ENCODE peak calls at places on chromosomes 6 and 20, in five cellular contexts. O, Y, G, P and V are unnamed samples.
A peak's percentile ranks its signal among the peaks of the same experiment; 100 is the strongest.

GRCh38 chr6:151370509-151371078 is 20.8 kb downstream of the ZBTB2 start:
- DNase-seq in O (peak; percentile 33), Y (no peak), G (no peak), P (no peak), V (no peak)

GRCh38 chr20:48538058-48538825 is 289.6 kb downstream of the PREX1 start:
- DNase-seq in O (peak; percentile 96), Y (no peak), G (no peak), P (peak; percentile 37), V (no peak)

GRCh38 chr6:135534773-135535380 is 37.3 kb upstream of the AHI1 start:
- DNase-seq in O (peak; percentile 28), Y (no peak), G (no peak), P (no peak), V (no peak)

GRCh38 chr20:44215125-44215524 is 4.6 kb upstream of the OSER1 start:
- DNase-seq in O (peak; percentile 80), Y (peak; percentile 71), G (peak; percentile 78), P (peak; percentile 78), V (peak; percentile 70)

GRCh38 chr6:141123497-141123896 is 1009.2 kb upstream of the GJE1 start:
- DNase-seq in O (no peak), Y (no peak), G (no peak), P (no peak), V (no peak)

GRCh38 chr6:31945154-31945506 is 765 bp upstream of the CFB start:
- DNase-seq in O (no peak), Y (no peak), G (no peak), P (no peak), V (no peak)

GRCh38 chr20:1467355-1468116 is 887 bp upstream of the NSFL1C start:
- DNase-seq in O (no peak), Y (peak; percentile 82), G (peak; percentile 43), P (peak; percentile 68), V (no peak)

GRCh38 chr20:58459058-58459743 is 56.0 kb downstream of the APCDD1L start:
- DNase-seq in O (no peak), Y (no peak), G (no peak), P (no peak), V (no peak)

GRCh38 chr6:138499303-138499991 is at the start of gene NHSL1:
- DNase-seq in O (no peak), Y (peak; percentile 35), G (no peak), P (peak; percentile 84), V (no peak)

GRCh38 chr6:144264270-144265060 is 20.7 kb upstream of the UTRN start:
- DNase-seq in O (peak; percentile 94), Y (peak; percentile 66), G (peak; percentile 57), P (peak; percentile 87), V (no peak)

GRCh38 chr6:162973975-162974374 is 246.2 kb downstream of the PACRG start:
- DNase-seq in O (no peak), Y (no peak), G (no peak), P (no peak), V (no peak)

GRCh38 chr6:22231050-22231449 is 65.8 kb downstream of the PRL start:
- DNase-seq in O (no peak), Y (no peak), G (no peak), P (no peak), V (no peak)

GRCh38 chr6:142459267-142459666 is 157.5 kb downstream of the ADGRG6 start:
- DNase-seq in O (peak; percentile 11), Y (no peak), G (no peak), P (no peak), V (no peak)

GRCh38 chr6:147063469-147064031 is 140.7 kb upstream of the STXBP5 start:
- DNase-seq in O (peak; percentile 74), Y (no peak), G (no peak), P (peak; percentile 70), V (no peak)

GRCh38 chr6:23940466-23940865 is 185.5 kb upstream of the NRSN1 start:
- DNase-seq in O (no peak), Y (no peak), G (no peak), P (no peak), V (no peak)

GRCh38 chr20:31674895-31675827 is 37.4 kb downstream of the COX4I2 start:
- DNase-seq in O (peak; percentile 97), Y (peak; percentile 77), G (no peak), P (no peak), V (peak; percentile 45)

GRCh38 chr6:88512951-88513350 is 346.8 kb upstream of the CNR1 start:
- DNase-seq in O (no peak), Y (no peak), G (no peak), P (no peak), V (no peak)
- TF ChIP-seq CTCF in O (no peak), Y (no peak), G (no peak), P (no peak), V (no peak)

GRCh38 chr6:13292774-13293173 is 35.6 kb downstream of the TBC1D7 start:
- DNase-seq in O (no peak), Y (no peak), G (peak; percentile 17), P (no peak), V (no peak)

GRCh38 chr6:13288969-13289391 is 39.4 kb downstream of the TBC1D7 start:
- DNase-seq in O (no peak), Y (no peak), G (peak; percentile 16), P (no peak), V (no peak)

GRCh38 chr6:13288481-13288880 is 39.9 kb downstream of the TBC1D7 start:
- DNase-seq in O (no peak), Y (no peak), G (no peak), P (no peak), V (no peak)

GRCh38 chr6:13289789-13290318 is 38.5 kb downstream of the TBC1D7 start:
- DNase-seq in O (no peak), Y (peak; percentile 40), G (peak; percentile 1), P (peak; percentile 98), V (no peak)

DNA sequence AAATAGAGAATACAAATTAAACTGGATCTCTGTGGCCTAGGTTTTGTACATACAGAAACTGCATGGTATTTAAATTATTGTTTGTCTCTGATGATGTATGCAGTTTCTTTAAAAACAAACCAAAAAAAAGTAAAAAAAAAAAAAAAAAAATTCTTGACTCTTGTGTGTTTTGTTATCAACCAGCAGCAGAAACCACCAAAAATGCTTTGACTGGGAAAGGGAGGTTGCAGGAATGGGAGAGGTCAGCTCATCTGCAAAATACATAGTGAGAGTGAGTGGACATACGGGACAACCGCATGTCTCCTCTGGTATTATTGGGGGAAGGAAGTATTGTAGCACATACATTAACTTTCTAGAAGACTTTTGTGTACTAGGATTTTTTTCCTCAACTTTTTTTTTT is 38.0 kb downstream of the TBC1D7 start:
- DNase-seq in O (peak; percentile 27), Y (no peak), G (peak; percentile 1), P (no peak), V (no peak)
- H3K27ac ChIP-seq in O (peak overlapping the region; percentile 77), Y (no peak overlapping the region), G (no peak overlapping the region), P (peak overlapping the region; percentile 78), V (no peak overlapping the region)

DNA sequence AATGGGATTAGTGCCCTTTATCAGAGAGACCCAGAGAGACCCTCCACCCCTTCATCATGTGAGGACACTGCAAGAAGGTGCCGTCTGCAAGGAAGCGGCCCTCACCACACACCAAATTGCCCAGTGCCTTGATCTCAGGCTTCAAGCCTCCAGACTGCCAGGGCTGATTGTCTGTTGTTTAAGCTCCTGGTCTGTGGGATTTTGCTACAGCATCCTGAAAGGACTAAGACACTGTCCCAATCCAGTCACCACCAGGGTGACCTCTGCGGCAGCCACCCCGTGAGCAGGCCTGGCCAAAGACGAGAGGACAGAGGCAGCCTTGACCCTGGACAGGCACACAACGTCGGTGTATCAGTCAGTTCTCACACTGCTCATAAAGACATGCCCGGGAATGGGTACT is 13.5 kb upstream of the FRMD1 start:
- DNase-seq in O (no peak), Y (no peak), G (no peak), P (no peak), V (no peak)
- H3K9me3 ChIP-seq in O (no peaks in the 10 kb centered on the region), Y (no peaks in the 10 kb centered on the region), G (no peaks in the 10 kb centered on the region), P (no peaks in the 10 kb centered on the region), V (no peaks in the 10 kb centered on the region)

GRCh38 chr6:7433211-7433610 is 43.6 kb downstream of the RIOK1 start:
- DNase-seq in O (no peak), Y (no peak), G (no peak), P (no peak), V (no peak)
- TF ChIP-seq CTCF in O (no peak), Y (no peak), G (no peak), P (no peak), V (no peak)

GRCh38 chr20:18138639-18139583 is 1.2 kb downstream of the KAT14 start:
- DNase-seq in O (no peak), Y (no peak), G (no peak), P (peak; percentile 91), V (no peak)
- H3K27ac ChIP-seq in O (peak overlapping the region; percentile 89), Y (peak overlapping the region; percentile 76), G (no peak overlapping the region), P (peak overlapping the region; percentile 88), V (no peak overlapping the region)

GRCh38 chr20:60037120-60037499 is 78.9 kb downstream of the CDH26 start:
- DNase-seq in O (no peak), Y (no peak), G (peak; percentile 58), P (no peak), V (no peak)

GRCh38 chr20:60038400-60038799 is 80.2 kb downstream of the CDH26 start:
- DNase-seq in O (no peak), Y (no peak), G (no peak), P (no peak), V (no peak)

GRCh38 chr20:60040471-60041162 is 82.4 kb downstream of the CDH26 start:
- DNase-seq in O (no peak), Y (no peak), G (no peak), P (no peak), V (no peak)

GRCh38 chr20:60036346-60037119 is 78.3 kb downstream of the CDH26 start:
- DNase-seq in O (no peak), Y (no peak), G (no peak), P (no peak), V (no peak)

GRCh38 chr20:60039526-60039925 is 81.3 kb downstream of the CDH26 start:
- DNase-seq in O (no peak), Y (no peak), G (no peak), P (no peak), V (no peak)
- H3K9me3 ChIP-seq in O (no peaks in the 10 kb centered on the region), Y (no peaks in the 10 kb centered on the region), G (no peaks in the 10 kb centered on the region), P (no peaks in the 10 kb centered on the region), V (no peaks in the 10 kb centered on the region)